ENCODE peak calls at places on chromosomes 13 and 19, in seven cellular contexts. X, I, P, B, Q, N and Y are unnamed samples.

GRCh38 chr19:11905928-11906327 is 18.3 kb downstream of the ZNF69 start:
- DNase-seq in X (no peak), I (no peak), P (no peak), B (no peak), Q (no peak), N (no peak), Y (no peak)

GRCh38 chr13:57698851-57699250 is 67.3 kb downstream of the PCDH17 start:
- DNase-seq in X (no peak), I (no peak), P (no peak), B (no peak), Q (no peak), N (no peak), Y (no peak)

GRCh38 chr13:45943965-45944364 is 92.4 kb upstream of the SIAH3 start:
- DNase-seq in X (no peak), I (no peak), P (no peak), B (no peak), Q (no peak), N (no peak), Y (no peak)

GRCh38 chr13:76798037-76798436 is 88.2 kb downstream of the KCTD12 start:
- DNase-seq in X (no peak), I (no peak), P (no peak), B (no peak), Q (no peak), N (no peak), Y (no peak)

GRCh38 chr19:47186337-47187022 is 44.5 kb downstream of the BBC3 start:
- DNase-seq in X (no peak), I (peak; percentile 77), P (peak; percentile 25), B (no peak), Q (no peak), N (no peak), Y (no peak)

GRCh38 chr13:111852701-111853100 is 214.2 kb upstream of the SOX1 start:
- DNase-seq in X (no peak), I (no peak), P (no peak), B (no peak), Q (peak; percentile 23), N (no peak), Y (no peak)

GRCh38 chr13:110276553-110276950 is 30.4 kb downstream of the COL4A1 start:
- DNase-seq in X (no peak), I (no peak), P (no peak), B (no peak), Q (no peak), N (no peak), Y (no peak)

GRCh38 chr19:3178973-3179738 is 587 bp downstream of the S1PR4 start:
- DNase-seq in X (no peak), I (no peak), P (peak; percentile 65), B (no peak), Q (no peak), N (no peak), Y (no peak)

GRCh38 chr13:24381539-24382265 is 72.3 kb downstream of the C1QTNF9 start:
- DNase-seq in X (no peak), I (no peak), P (no peak), B (no peak), Q (no peak), N (no peak), Y (no peak)

GRCh38 chr13:35723820-35724219 is 247.3 kb upstream of the MAB21L1 start:
- DNase-seq in X (no peak), I (no peak), P (no peak), B (no peak), Q (no peak), N (no peak), Y (no peak)

GRCh38 chr13:48562296-48563066 is 29.6 kb upstream of the RCBTB2 start:
- DNase-seq in X (no peak), I (peak; percentile 69), P (no peak), B (no peak), Q (no peak), N (no peak), Y (no peak)